ENCODE peak calls at places on chromosome 14, in ten cellular contexts. One of them, this sample, is unnamed.

GRCh38 chr14:103562135-103562384 is 397 bp downstream of the BAG5 start:
- DNase-seq in NCI-H2171 treated with DMSO at 0.1 percent for 48 hours: no peak
- DNase-seq in HL-60: no peak
- DNase-seq in stimulated activated CD4-positive, alpha-beta T cell treated with anti-CD3 and anti-CD28 coated beads, Interleukin-12 subunit alpha, Interleukin-12 subunit beta, amount 100 ng/mL, for 48 hours: no peak
- DNase-seq in dermis microvascular lymphatic vessel endothelial cell: no peak
- DNase-seq in fibroblast of lung: no peak
- DNase-seq in amygdala: no peak
- DNase-seq in MCF 10A: no peak
- DNase-seq in tibial nerve: no peak
- DNase-seq in mucosa of gallbladder: no peak
- DNase-seq in this sample: no peak

GRCh38 chr14:79896009-79896408 is 315.3 kb downstream of the DIO2 start:
- DNase-seq in NCI-H2171 treated with DMSO at 0.1 percent for 48 hours: no peak
- DNase-seq in HL-60: no peak
- DNase-seq in stimulated activated CD4-positive, alpha-beta T cell treated with anti-CD3 and anti-CD28 coated beads, Interleukin-12 subunit alpha, Interleukin-12 subunit beta, amount 100 ng/mL, for 48 hours: no peak
- DNase-seq in dermis microvascular lymphatic vessel endothelial cell: no peak
- DNase-seq in fibroblast of lung: peak
- DNase-seq in amygdala: no peak
- DNase-seq in MCF 10A: no peak
- DNase-seq in tibial nerve: no peak
- DNase-seq in mucosa of gallbladder: no peak
- DNase-seq in this sample: no peak

GRCh38 chr14:106013879-106014376 is 487.5 kb downstream of the TMEM121 start:
- DNase-seq in NCI-H2171 treated with DMSO at 0.1 percent for 48 hours: no peak
- DNase-seq in HL-60: no peak
- DNase-seq in stimulated activated CD4-positive, alpha-beta T cell treated with anti-CD3 and anti-CD28 coated beads, Interleukin-12 subunit alpha, Interleukin-12 subunit beta, amount 100 ng/mL, for 48 hours: no peak
- DNase-seq in dermis microvascular lymphatic vessel endothelial cell: no peak
- DNase-seq in fibroblast of lung: no peak
- DNase-seq in amygdala: no peak
- DNase-seq in MCF 10A: no peak
- DNase-seq in tibial nerve: no peak
- DNase-seq in mucosa of gallbladder: no peak
- DNase-seq in this sample: no peak

GRCh38 chr14:68663385-68664076 is 129.3 kb downstream of the ZFP36L1 start:
- DNase-seq in NCI-H2171 treated with DMSO at 0.1 percent for 48 hours: no peak
- DNase-seq in HL-60: no peak
- DNase-seq in stimulated activated CD4-positive, alpha-beta T cell treated with anti-CD3 and anti-CD28 coated beads, Interleukin-12 subunit alpha, Interleukin-12 subunit beta, amount 100 ng/mL, for 48 hours: peak
- DNase-seq in dermis microvascular lymphatic vessel endothelial cell: no peak
- DNase-seq in fibroblast of lung: peak
- DNase-seq in amygdala: no peak
- DNase-seq in MCF 10A: peak
- DNase-seq in tibial nerve: no peak
- DNase-seq in mucosa of gallbladder: no peak
- DNase-seq in this sample: peak

GRCh38 chr14:33634631-33635030 is 316.2 kb downstream of the EGLN3 start:
- DNase-seq in NCI-H2171 treated with DMSO at 0.1 percent for 48 hours: no peak
- DNase-seq in HL-60: no peak
- DNase-seq in stimulated activated CD4-positive, alpha-beta T cell treated with anti-CD3 and anti-CD28 coated beads, Interleukin-12 subunit alpha, Interleukin-12 subunit beta, amount 100 ng/mL, for 48 hours: no peak
- DNase-seq in dermis microvascular lymphatic vessel endothelial cell: no peak
- DNase-seq in fibroblast of lung: no peak
- DNase-seq in amygdala: no peak
- DNase-seq in MCF 10A: no peak
- DNase-seq in tibial nerve: no peak
- DNase-seq in mucosa of gallbladder: no peak
- DNase-seq in this sample: peak

GRCh38 chr14:76948213-76948947 is 80.1 kb downstream of the IRF2BPL start:
- DNase-seq in NCI-H2171 treated with DMSO at 0.1 percent for 48 hours: no peak
- DNase-seq in HL-60: no peak
- DNase-seq in stimulated activated CD4-positive, alpha-beta T cell treated with anti-CD3 and anti-CD28 coated beads, Interleukin-12 subunit alpha, Interleukin-12 subunit beta, amount 100 ng/mL, for 48 hours: no peak
- DNase-seq in dermis microvascular lymphatic vessel endothelial cell: no peak
- DNase-seq in fibroblast of lung: no peak
- DNase-seq in amygdala: no peak
- DNase-seq in MCF 10A: no peak
- DNase-seq in tibial nerve: no peak
- DNase-seq in mucosa of gallbladder: peak
- DNase-seq in this sample: no peak

GRCh38 chr14:69260246-69260978 is 454 bp downstream of the GALNT16 start:
- DNase-seq in NCI-H2171 treated with DMSO at 0.1 percent for 48 hours: peak
- DNase-seq in HL-60: no peak
- DNase-seq in stimulated activated CD4-positive, alpha-beta T cell treated with anti-CD3 and anti-CD28 coated beads, Interleukin-12 subunit alpha, Interleukin-12 subunit beta, amount 100 ng/mL, for 48 hours: no peak
- DNase-seq in dermis microvascular lymphatic vessel endothelial cell: no peak
- DNase-seq in fibroblast of lung: peak
- DNase-seq in amygdala: no peak
- DNase-seq in MCF 10A: no peak
- DNase-seq in tibial nerve: no peak
- DNase-seq in mucosa of gallbladder: no peak
- DNase-seq in this sample: peak

GRCh38 chr14:94031880-94032279 is 5.7 kb downstream of the OTUB2 start:
- DNase-seq in NCI-H2171 treated with DMSO at 0.1 percent for 48 hours: no peak
- DNase-seq in HL-60: no peak
- DNase-seq in stimulated activated CD4-positive, alpha-beta T cell treated with anti-CD3 and anti-CD28 coated beads, Interleukin-12 subunit alpha, Interleukin-12 subunit beta, amount 100 ng/mL, for 48 hours: no peak
- DNase-seq in dermis microvascular lymphatic vessel endothelial cell: no peak
- DNase-seq in fibroblast of lung: no peak
- DNase-seq in amygdala: no peak
- DNase-seq in MCF 10A: no peak
- DNase-seq in tibial nerve: no peak
- DNase-seq in mucosa of gallbladder: no peak
- DNase-seq in this sample: no peak

GRCh38 chr14:68757618-68758081 is 35.2 kb downstream of the ZFP36L1 start:
- DNase-seq in NCI-H2171 treated with DMSO at 0.1 percent for 48 hours: peak
- DNase-seq in HL-60: peak
- DNase-seq in stimulated activated CD4-positive, alpha-beta T cell treated with anti-CD3 and anti-CD28 coated beads, Interleukin-12 subunit alpha, Interleukin-12 subunit beta, amount 100 ng/mL, for 48 hours: no peak
- DNase-seq in dermis microvascular lymphatic vessel endothelial cell: no peak
- DNase-seq in fibroblast of lung: no peak
- DNase-seq in amygdala: no peak
- DNase-seq in MCF 10A: no peak
- DNase-seq in tibial nerve: no peak
- DNase-seq in mucosa of gallbladder: peak
- DNase-seq in this sample: no peak

GRCh38 chr14:25622752-25623151 is 572.8 kb upstream of the STXBP6 start:
- DNase-seq in NCI-H2171 treated with DMSO at 0.1 percent for 48 hours: no peak
- DNase-seq in HL-60: no peak
- DNase-seq in stimulated activated CD4-positive, alpha-beta T cell treated with anti-CD3 and anti-CD28 coated beads, Interleukin-12 subunit alpha, Interleukin-12 subunit beta, amount 100 ng/mL, for 48 hours: no peak
- DNase-seq in dermis microvascular lymphatic vessel endothelial cell: no peak
- DNase-seq in fibroblast of lung: no peak
- DNase-seq in amygdala: no peak
- DNase-seq in MCF 10A: no peak
- DNase-seq in tibial nerve: no peak
- DNase-seq in mucosa of gallbladder: peak
- DNase-seq in this sample: no peak

GRCh38 chr14:59009967-59010366 is 178.5 kb upstream of the DAAM1 start:
- DNase-seq in NCI-H2171 treated with DMSO at 0.1 percent for 48 hours: no peak
- DNase-seq in HL-60: no peak
- DNase-seq in stimulated activated CD4-positive, alpha-beta T cell treated with anti-CD3 and anti-CD28 coated beads, Interleukin-12 subunit alpha, Interleukin-12 subunit beta, amount 100 ng/mL, for 48 hours: no peak
- DNase-seq in dermis microvascular lymphatic vessel endothelial cell: no peak
- DNase-seq in fibroblast of lung: no peak
- DNase-seq in amygdala: no peak
- DNase-seq in MCF 10A: no peak
- DNase-seq in tibial nerve: no peak
- DNase-seq in mucosa of gallbladder: no peak
- DNase-seq in this sample: no peak

GRCh38 chr14:65101631-65102440 is 481 bp downstream of the MAX start:
- DNase-seq in NCI-H2171 treated with DMSO at 0.1 percent for 48 hours: no peak
- DNase-seq in HL-60: no peak
- DNase-seq in stimulated activated CD4-positive, alpha-beta T cell treated with anti-CD3 and anti-CD28 coated beads, Interleukin-12 subunit alpha, Interleukin-12 subunit beta, amount 100 ng/mL, for 48 hours: peak
- DNase-seq in dermis microvascular lymphatic vessel endothelial cell: no peak
- DNase-seq in fibroblast of lung: no peak
- DNase-seq in amygdala: no peak
- DNase-seq in MCF 10A: peak
- DNase-seq in tibial nerve: no peak
- DNase-seq in mucosa of gallbladder: peak
- DNase-seq in this sample: peak

GRCh38 chr14:61512508-61512907 is 182.8 kb upstream of the HIF1A start:
- DNase-seq in NCI-H2171 treated with DMSO at 0.1 percent for 48 hours: no peak
- DNase-seq in HL-60: no peak
- DNase-seq in stimulated activated CD4-positive, alpha-beta T cell treated with anti-CD3 and anti-CD28 coated beads, Interleukin-12 subunit alpha, Interleukin-12 subunit beta, amount 100 ng/mL, for 48 hours: no peak
- DNase-seq in dermis microvascular lymphatic vessel endothelial cell: no peak
- DNase-seq in fibroblast of lung: peak
- DNase-seq in amygdala: no peak
- DNase-seq in MCF 10A: peak
- DNase-seq in tibial nerve: no peak
- DNase-seq in mucosa of gallbladder: no peak
- DNase-seq in this sample: no peak

GRCh38 chr14:64561631-64562030 is 11.9 kb downstream of the PPP1R36 start:
- DNase-seq in NCI-H2171 treated with DMSO at 0.1 percent for 48 hours: peak
- DNase-seq in HL-60: no peak
- DNase-seq in stimulated activated CD4-positive, alpha-beta T cell treated with anti-CD3 and anti-CD28 coated beads, Interleukin-12 subunit alpha, Interleukin-12 subunit beta, amount 100 ng/mL, for 48 hours: no peak
- DNase-seq in dermis microvascular lymphatic vessel endothelial cell: no peak
- DNase-seq in fibroblast of lung: no peak
- DNase-seq in amygdala: no peak
- DNase-seq in MCF 10A: peak
- DNase-seq in tibial nerve: no peak
- DNase-seq in mucosa of gallbladder: no peak
- DNase-seq in this sample: no peak

GRCh38 chr14:92800012-92800411 is 5.9 kb downstream of the GOLGA5 start:
- DNase-seq in NCI-H2171 treated with DMSO at 0.1 percent for 48 hours: no peak
- DNase-seq in HL-60: no peak
- DNase-seq in stimulated activated CD4-positive, alpha-beta T cell treated with anti-CD3 and anti-CD28 coated beads, Interleukin-12 subunit alpha, Interleukin-12 subunit beta, amount 100 ng/mL, for 48 hours: no peak
- DNase-seq in dermis microvascular lymphatic vessel endothelial cell: no peak
- DNase-seq in fibroblast of lung: no peak
- DNase-seq in amygdala: no peak
- DNase-seq in MCF 10A: no peak
- DNase-seq in tibial nerve: no peak
- DNase-seq in mucosa of gallbladder: no peak
- DNase-seq in this sample: no peak

GRCh38 chr14:64266206-64266605 is 28.0 kb downstream of the ESR2 start:
- DNase-seq in NCI-H2171 treated with DMSO at 0.1 percent for 48 hours: no peak
- DNase-seq in HL-60: no peak
- DNase-seq in stimulated activated CD4-positive, alpha-beta T cell treated with anti-CD3 and anti-CD28 coated beads, Interleukin-12 subunit alpha, Interleukin-12 subunit beta, amount 100 ng/mL, for 48 hours: no peak
- DNase-seq in dermis microvascular lymphatic vessel endothelial cell: no peak
- DNase-seq in fibroblast of lung: peak
- DNase-seq in amygdala: no peak
- DNase-seq in MCF 10A: peak
- DNase-seq in tibial nerve: no peak
- DNase-seq in mucosa of gallbladder: no peak
- DNase-seq in this sample: peak

GRCh38 chr14:102264775-102265174 is 40.2 kb downstream of the MOK start:
- DNase-seq in NCI-H2171 treated with DMSO at 0.1 percent for 48 hours: no peak
- DNase-seq in HL-60: no peak
- DNase-seq in stimulated activated CD4-positive, alpha-beta T cell treated with anti-CD3 and anti-CD28 coated beads, Interleukin-12 subunit alpha, Interleukin-12 subunit beta, amount 100 ng/mL, for 48 hours: no peak
- DNase-seq in dermis microvascular lymphatic vessel endothelial cell: no peak
- DNase-seq in fibroblast of lung: no peak
- DNase-seq in amygdala: no peak
- DNase-seq in MCF 10A: no peak
- DNase-seq in tibial nerve: no peak
- DNase-seq in mucosa of gallbladder: no peak
- DNase-seq in this sample: no peak

GRCh38 chr14:105430535-105430934 is 10.9 kb downstream of the MTA1 start:
- DNase-seq in NCI-H2171 treated with DMSO at 0.1 percent for 48 hours: no peak
- DNase-seq in HL-60: no peak
- DNase-seq in stimulated activated CD4-positive, alpha-beta T cell treated with anti-CD3 and anti-CD28 coated beads, Interleukin-12 subunit alpha, Interleukin-12 subunit beta, amount 100 ng/mL, for 48 hours: no peak
- DNase-seq in dermis microvascular lymphatic vessel endothelial cell: no peak
- DNase-seq in fibroblast of lung: peak
- DNase-seq in amygdala: no peak
- DNase-seq in MCF 10A: peak
- DNase-seq in tibial nerve: no peak
- DNase-seq in mucosa of gallbladder: no peak
- DNase-seq in this sample: peak

GRCh38 chr14:60760648-60761364 is 26.2 kb downstream of the MNAT1 start:
- DNase-seq in NCI-H2171 treated with DMSO at 0.1 percent for 48 hours: peak
- DNase-seq in HL-60: no peak
- DNase-seq in stimulated activated CD4-positive, alpha-beta T cell treated with anti-CD3 and anti-CD28 coated beads, Interleukin-12 subunit alpha, Interleukin-12 subunit beta, amount 100 ng/mL, for 48 hours: no peak
- DNase-seq in dermis microvascular lymphatic vessel endothelial cell: no peak
- DNase-seq in fibroblast of lung: no peak
- DNase-seq in amygdala: no peak
- DNase-seq in MCF 10A: peak
- DNase-seq in tibial nerve: no peak
- DNase-seq in mucosa of gallbladder: peak
- DNase-seq in this sample: no peak

GRCh38 chr14:54564799-54565235 is 2.1 kb upstream of the SAMD4A start:
- DNase-seq in NCI-H2171 treated with DMSO at 0.1 percent for 48 hours: peak
- DNase-seq in HL-60: no peak
- DNase-seq in stimulated activated CD4-positive, alpha-beta T cell treated with anti-CD3 and anti-CD28 coated beads, Interleukin-12 subunit alpha, Interleukin-12 subunit beta, amount 100 ng/mL, for 48 hours: no peak
- DNase-seq in dermis microvascular lymphatic vessel endothelial cell: no peak
- DNase-seq in fibroblast of lung: peak
- DNase-seq in amygdala: no peak
- DNase-seq in MCF 10A: peak
- DNase-seq in tibial nerve: no peak
- DNase-seq in mucosa of gallbladder: peak
- DNase-seq in this sample: peak

GRCh38 chr14:34650786-34651584 is 21.0 kb upstream of the SNX6 start:
- DNase-seq in NCI-H2171 treated with DMSO at 0.1 percent for 48 hours: no peak
- DNase-seq in HL-60: no peak
- DNase-seq in stimulated activated CD4-positive, alpha-beta T cell treated with anti-CD3 and anti-CD28 coated beads, Interleukin-12 subunit alpha, Interleukin-12 subunit beta, amount 100 ng/mL, for 48 hours: no peak
- DNase-seq in dermis microvascular lymphatic vessel endothelial cell: no peak
- DNase-seq in fibroblast of lung: peak
- DNase-seq in amygdala: no peak
- DNase-seq in MCF 10A: peak
- DNase-seq in tibial nerve: no peak
- DNase-seq in mucosa of gallbladder: no peak
- DNase-seq in this sample: peak

GRCh38 chr14:68564826-68565760 is 227.8 kb downstream of the ZFP36L1 start:
- DNase-seq in NCI-H2171 treated with DMSO at 0.1 percent for 48 hours: no peak
- DNase-seq in HL-60: no peak
- DNase-seq in stimulated activated CD4-positive, alpha-beta T cell treated with anti-CD3 and anti-CD28 coated beads, Interleukin-12 subunit alpha, Interleukin-12 subunit beta, amount 100 ng/mL, for 48 hours: no peak
- DNase-seq in dermis microvascular lymphatic vessel endothelial cell: peak
- DNase-seq in fibroblast of lung: no peak
- DNase-seq in amygdala: no peak
- DNase-seq in MCF 10A: no peak
- DNase-seq in tibial nerve: no peak
- DNase-seq in mucosa of gallbladder: no peak
- DNase-seq in this sample: peak

This sample was measured in Daoy.